ENCODE peak calls at places on chromosome 16, in four cellular contexts. P, D, V and F are unnamed samples.

GRCh38 chr16:27547134-27547533 is 2.6 kb downstream of the GTF3C1 start:
- DNase-seq in P (no peak), V (no peak), D (no peak), F (no peak)

GRCh38 chr16:81485824-81486554 is 41.4 kb downstream of the CMIP start:
- DNase-seq in P (no peak), V (no peak), D (no peak), F (no peak)

GRCh38 chr16:5461574-5461973 is 364.0 kb upstream of the EEF2KMT start:
- DNase-seq in V (no peak), D (no peak), P (no peak), F (no peak)

GRCh38 chr16:21166561-21166961 is 8.1 kb downstream of the LDAF1 start:
- DNase-seq in V (no peak), D (no peak), P (no peak), F (no peak)

GRCh38 chr16:3375680-3376079 is 20.0 kb downstream of the OR2C1 start:
- DNase-seq in V (no peak), D (no peak), P (no peak), F (no peak)

GRCh38 chr16:55035956-55036355 is 105.3 kb downstream of the IRX5 start:
- DNase-seq in P (no peak), D (no peak), V (no peak), F (no peak)

GRCh38 chr16:3045758-3046505 is 429 bp upstream of the MMP25 start:
- DNase-seq in V (no peak), D (no peak), P (no peak), F (peak; percentile 47)

GRCh38 chr16:72673118-72673517 is 374.8 kb downstream of the ZFHX3 start:
- DNase-seq in V (no peak), P (no peak), D (no peak), F (no peak)

GRCh38 chr16:66491716-66492064 is 58.2 kb downstream of the TK2 start:
- DNase-seq in P (no peak), V (no peak), D (no peak), F (no peak)
- TF ChIP-seq SP1 in P (no peak), V (no peak), D (no peak), F (no peak)

GRCh38 chr16:24015923-24016322 is 180.1 kb downstream of the PRKCB start:
- DNase-seq in V (no peak), D (no peak), P (no peak), F (peak; percentile 13)

GRCh38 chr16:24010440-24011089 is 174.8 kb downstream of the PRKCB start:
- DNase-seq in V (peak; percentile 79), P (peak; percentile 10), D (peak; percentile 60), F (peak; percentile 67)

GRCh38 chr16:24013054-24013636 is 177.4 kb downstream of the PRKCB start:
- DNase-seq in V (no peak), P (no peak), D (no peak), F (no peak)

GRCh38 chr16:24011237-24011636 is 175.5 kb downstream of the PRKCB start:
- DNase-seq in V (no peak), P (no peak), D (no peak), F (no peak)

GRCh38 chr16:24013733-24014645 is 178.2 kb downstream of the PRKCB start:
- DNase-seq in P (no peak), D (peak; percentile 98), V (no peak), F (no peak)
- TF ChIP-seq SUZ12 in P (no peak), D (no peak), V (no peak), F (no peak)

DNA sequence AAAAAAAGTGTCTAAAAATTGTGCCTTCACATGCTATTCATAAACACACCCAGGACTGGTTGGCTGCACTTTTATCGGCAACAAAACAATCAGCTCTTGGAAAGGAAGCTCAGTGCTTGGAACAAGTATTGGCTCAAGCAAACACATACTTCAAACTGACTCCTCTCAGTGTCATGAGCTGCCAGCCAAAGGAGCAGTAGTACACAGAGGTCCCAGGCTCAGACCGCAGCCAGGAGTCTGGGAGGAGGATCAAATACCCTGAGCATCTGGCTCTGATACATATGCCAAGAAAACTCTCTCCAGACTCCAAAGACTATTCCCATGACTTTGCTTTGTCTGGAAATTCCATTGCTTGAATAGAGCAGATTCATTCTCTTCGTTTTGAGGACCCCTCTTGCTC is 501.7 kb upstream of the PSMD7 start:
- DNase-seq in P (no peak), D (no peak), V (no peak), F (no peak)
- TF ChIP-seq SP1 in P (no peak), D (no peak), V (no peak), F (no peak)

DNA sequence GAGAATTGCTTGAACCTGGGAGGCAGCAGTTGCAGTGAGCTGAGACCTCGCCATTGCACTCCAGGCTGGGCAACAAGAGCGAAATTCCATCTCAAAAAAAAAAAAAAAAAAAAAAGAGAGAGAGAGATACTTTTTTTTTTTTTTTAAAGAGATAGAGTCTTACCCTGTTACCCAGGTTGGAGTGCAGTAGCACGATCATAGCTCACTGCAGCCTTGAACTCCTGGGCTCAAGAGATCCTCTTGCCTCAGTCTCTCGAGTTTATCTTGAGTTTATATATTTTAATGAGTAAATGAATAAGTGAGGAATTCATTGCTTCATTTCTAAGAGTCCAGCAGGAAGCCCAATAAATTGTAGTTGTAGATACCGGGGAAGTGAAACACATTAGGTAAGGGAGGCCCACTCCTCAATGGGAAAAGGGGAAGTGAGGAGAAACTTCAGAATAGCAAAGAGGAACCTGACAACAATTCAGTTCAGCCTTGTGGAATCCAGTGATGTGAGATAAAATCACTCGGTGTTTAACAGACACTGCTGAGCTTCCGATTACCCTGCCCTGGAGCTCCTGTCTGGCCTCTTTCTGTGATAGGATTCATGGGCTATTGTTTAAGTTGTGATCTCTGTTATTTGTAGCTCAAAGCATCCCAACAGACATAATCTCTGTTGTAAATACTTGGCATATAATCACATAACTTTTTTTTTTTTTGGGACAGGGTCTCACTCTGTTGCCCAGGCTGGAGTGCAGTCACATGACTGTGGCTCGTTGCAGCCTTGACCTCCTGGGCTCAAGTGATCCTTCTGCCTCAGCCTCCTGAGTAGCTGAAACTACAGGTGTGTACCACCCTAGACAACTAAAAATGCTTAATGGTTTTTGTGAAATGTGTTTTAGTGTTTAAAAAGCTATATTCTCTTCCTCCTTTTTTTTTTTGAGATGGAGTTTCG is 15.8 kb upstream of the ITGAM start:
- DNase-seq in D (peak; percentile 53), V (no peak), P (no peak), F (no peak)
- TF ChIP-seq SUZ12 in D (no peak), V (no peak), P (no peak), F (no peak)

GRCh38 chr16:69613283-69614154 is 47.8 kb downstream of the NFAT5 start:
- DNase-seq in P (no peak), V (peak; percentile 36), D (peak; percentile 27), F (no peak)
- TF ChIP-seq SP1 in P (no peak), V (no peak), D (no peak), F (no peak)

DNA sequence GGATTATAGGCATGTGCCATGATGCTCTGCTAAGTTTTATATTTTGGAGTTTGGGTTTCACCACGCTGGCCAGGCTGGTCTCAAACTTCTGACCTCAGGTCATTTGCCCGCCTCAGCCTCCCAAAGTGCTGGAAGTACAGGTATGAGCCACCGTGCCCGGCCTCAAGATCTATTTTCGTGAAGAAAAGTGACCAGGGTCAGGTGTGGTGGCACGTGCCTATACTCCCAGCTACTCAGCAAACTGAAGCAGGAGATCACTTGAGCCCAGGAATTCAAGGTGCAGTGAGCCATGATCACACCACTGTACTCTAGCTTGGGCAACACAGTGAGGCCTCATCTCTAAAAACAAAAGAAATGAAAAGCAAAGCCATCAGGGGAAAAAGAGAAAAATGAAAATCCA is 18.7 kb downstream of the CMTM4 start:
- DNase-seq in P (no peak), V (no peak), D (no peak), F (no peak)
- TF ChIP-seq SUZ12 in P (no peak), V (no peak), D (no peak), F (no peak)